ENCODE peak calls at places on chromosomes 3 and 15, in five cellular contexts. One of them, this sample, is unnamed.

GRCh38 chr3:35198857-35199256 is 440.5 kb upstream of the ARPP21 start:
- DNase-seq in hepatocyte: no peak
- DNase-seq in GM23248: no peak
- DNase-seq in OCI-LY7: no peak
- DNase-seq in GM23338: no peak
- DNase-seq in this sample: no peak

GRCh38 chr3:63809607-63810006 is 9.5 kb upstream of the C3orf49 start:
- DNase-seq in hepatocyte: no peak
- DNase-seq in GM23248: peak
- DNase-seq in OCI-LY7: no peak
- DNase-seq in GM23338: peak
- DNase-seq in this sample: no peak

GRCh38 chr3:156581954-156582353 is 27.0 kb upstream of the SSR3 start:
- DNase-seq in hepatocyte: no peak
- DNase-seq in GM23248: no peak
- DNase-seq in OCI-LY7: no peak
- DNase-seq in GM23338: no peak
- DNase-seq in this sample: no peak

GRCh38 chr15:31279221-31280036 is 47.2 kb upstream of the KLF13 start:
- DNase-seq in hepatocyte: no peak
- DNase-seq in GM23248: no peak
- DNase-seq in OCI-LY7: no peak
- DNase-seq in GM23338: no peak
- DNase-seq in this sample: no peak

GRCh38 chr3:42867138-42867537 is 8.5 kb downstream of the CYP8B1 start:
- DNase-seq in hepatocyte: no peak
- DNase-seq in GM23248: no peak
- DNase-seq in OCI-LY7: no peak
- DNase-seq in GM23338: no peak
- DNase-seq in this sample: no peak

GRCh38 chr15:49297584-49297983 is 125.5 kb upstream of the FGF7 start:
- DNase-seq in hepatocyte: no peak
- DNase-seq in GM23248: no peak
- DNase-seq in OCI-LY7: no peak
- DNase-seq in GM23338: no peak
- DNase-seq in this sample: no peak

GRCh38 chr3:188205992-188206416 is 52.0 kb downstream of the LPP start:
- DNase-seq in hepatocyte: peak
- DNase-seq in GM23248: no peak
- DNase-seq in OCI-LY7: peak
- DNase-seq in GM23338: peak
- DNase-seq in this sample: peak

GRCh38 chr15:90086868-90087268 is 15.4 kb downstream of the IDH2 start:
- DNase-seq in hepatocyte: no peak
- DNase-seq in GM23248: peak
- DNase-seq in OCI-LY7: peak
- DNase-seq in GM23338: peak
- DNase-seq in this sample: peak

GRCh38 chr3:33915796-33916589 is 117.6 kb downstream of the PDCD6IP start:
- DNase-seq in hepatocyte: no peak
- DNase-seq in GM23248: peak
- DNase-seq in OCI-LY7: peak
- DNase-seq in GM23338: peak
- DNase-seq in this sample: peak

GRCh38 chr3:170585937-170586310 is at the start of gene SLC7A14:
- DNase-seq in hepatocyte: no peak
- DNase-seq in GM23248: peak
- DNase-seq in OCI-LY7: no peak
- DNase-seq in GM23338: peak
- DNase-seq in this sample: peak

DNA sequence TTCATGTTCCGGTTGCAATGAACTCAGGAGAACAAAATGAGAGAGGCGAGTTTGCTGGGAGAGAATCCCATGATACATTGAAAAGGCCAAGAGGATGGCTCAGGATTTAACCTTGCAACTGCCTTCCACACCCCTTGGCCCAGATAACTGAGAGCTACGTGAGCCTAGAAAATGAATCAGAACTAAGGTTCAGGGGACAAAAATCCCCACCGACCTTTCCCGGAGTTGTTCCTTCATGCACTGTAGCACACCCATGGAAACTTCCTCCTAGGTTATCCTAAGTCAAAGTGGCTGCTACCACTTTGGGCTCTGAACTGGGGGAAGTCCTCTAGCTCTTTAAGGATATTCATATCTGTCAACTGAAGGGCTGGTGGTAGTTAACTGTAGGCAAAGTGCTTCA is 58.3 kb upstream of the SLC4A7 start:
- DNase-seq in hepatocyte: no peak
- DNase-seq in GM23248: no peak
- DNase-seq in OCI-LY7: no peak
- DNase-seq in GM23338: no peak
- DNase-seq in this sample: no peak
- H3K4me3 ChIP-seq in hepatocyte: no peak
- H3K4me3 ChIP-seq in GM23248: no peak
- H3K4me3 ChIP-seq in OCI-LY7: no peak
- H3K4me3 ChIP-seq in GM23338: no peak
- H3K4me3 ChIP-seq in this sample: no peak

GRCh38 chr3:136350557-136350956 is 100.4 kb downstream of the PCCB start:
- DNase-seq in hepatocyte: no peak
- DNase-seq in GM23248: peak
- DNase-seq in OCI-LY7: no peak
- DNase-seq in GM23338: no peak
- DNase-seq in this sample: no peak
- H3K27ac ChIP-seq in hepatocyte: no peak
- H3K27ac ChIP-seq in GM23248: peak
- H3K27ac ChIP-seq in OCI-LY7: no peak
- H3K27ac ChIP-seq in GM23338: no peak
- H3K27ac ChIP-seq in this sample: no peak

DNA sequence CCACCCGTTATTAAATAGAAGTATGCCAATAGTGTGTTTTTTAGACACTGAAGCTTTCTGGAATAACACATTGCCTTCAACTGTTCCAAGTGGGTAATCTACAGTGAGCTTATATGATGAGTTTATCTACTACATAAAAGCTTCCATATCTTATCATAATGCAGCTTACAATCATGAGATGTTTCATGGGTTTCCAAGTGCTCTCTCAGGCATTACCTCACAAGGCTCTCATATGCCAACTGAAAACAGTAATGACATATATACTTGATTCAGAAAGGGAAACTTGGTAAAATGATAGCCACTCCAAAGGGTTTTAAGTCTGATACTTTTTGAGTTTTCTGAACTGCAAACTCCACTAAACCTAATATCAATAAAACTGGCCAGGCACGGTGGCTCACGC is 14.0 kb downstream of the CMTM6 start:
- DNase-seq in hepatocyte: no peak
- DNase-seq in GM23248: no peak
- DNase-seq in OCI-LY7: no peak
- DNase-seq in GM23338: no peak
- DNase-seq in this sample: no peak
- TF ChIP-seq EZH2phosphoT487 in hepatocyte: no peak
- TF ChIP-seq EZH2phosphoT487 in GM23248: no peak
- TF ChIP-seq EZH2phosphoT487 in OCI-LY7: no peak
- TF ChIP-seq EZH2phosphoT487 in GM23338: no peak
- TF ChIP-seq EZH2phosphoT487 in this sample: no peak

GRCh38 chr3:127307918-127308317 is 20.1 kb upstream of the PRR20G start:
- DNase-seq in hepatocyte: no peak
- DNase-seq in GM23248: no peak
- DNase-seq in OCI-LY7: no peak
- DNase-seq in GM23338: no peak
- DNase-seq in this sample: no peak
- H3K4me3 ChIP-seq in hepatocyte: no peak
- H3K4me3 ChIP-seq in GM23248: no peak
- H3K4me3 ChIP-seq in OCI-LY7: no peak
- H3K4me3 ChIP-seq in GM23338: no peak
- H3K4me3 ChIP-seq in this sample: no peak

GRCh38 chr15:67945951-67946700 is 106.3 kb upstream of the RNU6-1 start:
- DNase-seq in hepatocyte: peak
- DNase-seq in GM23248: peak
- DNase-seq in OCI-LY7: peak
- DNase-seq in GM23338: peak
- DNase-seq in this sample: peak
- H3K27ac ChIP-seq in hepatocyte: peak
- H3K27ac ChIP-seq in GM23248: no peak
- H3K27ac ChIP-seq in OCI-LY7: peak
- H3K27ac ChIP-seq in GM23338: peak
- H3K27ac ChIP-seq in this sample: peak

DNA sequence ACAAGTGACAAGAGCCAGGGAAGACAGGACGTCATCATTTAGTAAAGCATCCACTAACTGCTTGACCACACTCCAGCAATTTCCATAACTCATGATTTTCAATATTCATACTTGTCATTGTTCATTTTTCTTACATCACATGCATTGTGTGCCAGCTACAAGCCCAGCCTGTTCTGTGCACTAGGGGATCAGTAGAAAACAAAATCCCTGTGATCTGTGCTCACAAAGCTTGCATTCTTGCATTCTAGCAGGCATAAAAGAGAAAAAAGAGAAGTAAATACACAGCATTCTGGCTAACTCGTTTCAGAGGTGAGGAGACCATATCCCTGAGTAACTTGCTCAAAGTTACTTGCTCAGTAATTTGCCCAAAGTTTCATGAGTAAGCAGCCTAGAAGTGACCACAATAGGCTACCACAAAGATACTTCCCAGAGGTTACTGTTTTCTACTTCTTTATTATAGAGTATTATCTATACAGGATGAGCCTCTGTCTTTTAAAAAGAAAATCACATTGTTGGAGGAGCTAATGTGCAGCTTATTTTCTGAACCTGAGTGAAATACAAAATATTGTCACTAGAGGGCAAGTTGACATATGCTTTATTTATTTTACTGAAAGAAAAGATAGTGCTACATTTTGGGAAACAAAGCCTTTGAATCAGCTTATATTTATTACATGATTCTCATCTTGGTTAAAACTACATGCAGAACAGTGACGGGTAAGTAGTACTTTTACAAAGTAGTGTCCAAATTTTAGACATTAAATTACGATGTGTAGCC is 701.4 kb upstream of the LMCD1 start:
- DNase-seq in hepatocyte: no peak
- DNase-seq in GM23248: no peak
- DNase-seq in OCI-LY7: no peak
- DNase-seq in GM23338: peak
- DNase-seq in this sample: peak
- TF ChIP-seq EZH2phosphoT487 in hepatocyte: no peak
- TF ChIP-seq EZH2phosphoT487 in GM23248: no peak
- TF ChIP-seq EZH2phosphoT487 in OCI-LY7: no peak
- TF ChIP-seq EZH2phosphoT487 in GM23338: no peak
- TF ChIP-seq EZH2phosphoT487 in this sample: no peak